ENCODE peak calls at places on chromosomes 12 and 14, in four cellular contexts. One of them, this sample, is unnamed.

GRCh38 chr12:66823857-66824570 is 145.1 kb upstream of the GRIP1 start:
- DNase-seq in transverse colon: no peak
- DNase-seq in HCT116: no peak
- DNase-seq in IMR-90: no peak
- DNase-seq in this sample: no peak

GRCh38 chr14:103504991-103505565 is 17.6 kb downstream of the CKB start:
- DNase-seq in transverse colon: no peak
- DNase-seq in HCT116: no peak
- DNase-seq in IMR-90: no peak
- DNase-seq in this sample: no peak

GRCh38 chr14:99752486-99753121 is 40.6 kb upstream of the EML1 start:
- DNase-seq in transverse colon: no peak
- DNase-seq in HCT116: no peak
- DNase-seq in IMR-90: peak; percentile 76
- DNase-seq in this sample: no peak

GRCh38 chr12:94230357-94230905 is 82.1 kb downstream of the PLXNC1 start:
- DNase-seq in transverse colon: no peak
- DNase-seq in HCT116: no peak
- DNase-seq in IMR-90: peak; percentile 19
- DNase-seq in this sample: no peak

GRCh38 chr12:15726029-15726756 is 63.0 kb downstream of the EPS8 start:
- DNase-seq in transverse colon: no peak
- DNase-seq in HCT116: no peak
- DNase-seq in IMR-90: no peak
- DNase-seq in this sample: peak; percentile 37

GRCh38 chr12:93005928-93006654 is 77.0 kb upstream of the EEA1 start:
- DNase-seq in transverse colon: no peak
- DNase-seq in HCT116: no peak
- DNase-seq in IMR-90: no peak
- DNase-seq in this sample: no peak

GRCh38 chr12:6532927-6533652 is 1.2 kb upstream of the GAPDH start:
- DNase-seq in transverse colon: peak; percentile 73
- DNase-seq in HCT116: no peak
- DNase-seq in IMR-90: peak; percentile 76
- DNase-seq in this sample: peak; percentile 75

GRCh38 chr12:111756196-111756595 is 10.5 kb upstream of the ALDH2 start:
- DNase-seq in transverse colon: no peak
- DNase-seq in HCT116: no peak
- DNase-seq in IMR-90: no peak
- DNase-seq in this sample: no peak

GRCh38 chr12:127282786-127283565 is 984.0 kb upstream of the TMEM132C start:
- DNase-seq in transverse colon: no peak
- DNase-seq in HCT116: no peak
- DNase-seq in IMR-90: no peak
- DNase-seq in this sample: no peak

GRCh38 chr12:69682136-69682755 is 16.9 kb downstream of the BEST3 start:
- DNase-seq in transverse colon: no peak
- DNase-seq in HCT116: no peak
- DNase-seq in IMR-90: no peak
- DNase-seq in this sample: no peak

GRCh38 chr12:109020750-109021380 is at the start of gene SVOP:
- DNase-seq in transverse colon: peak; percentile 70
- DNase-seq in HCT116: peak; percentile 29
- DNase-seq in IMR-90: peak; percentile 76
- DNase-seq in this sample: peak; percentile 49

GRCh38 chr14:54881235-54881760 is 21.3 kb downstream of the GCH1 start:
- DNase-seq in transverse colon: no peak
- DNase-seq in HCT116: no peak
- DNase-seq in IMR-90: peak; percentile 46
- DNase-seq in this sample: no peak

GRCh38 chr12:126873701-126874100 is 1393.3 kb upstream of the TMEM132C start:
- DNase-seq in transverse colon: no peak
- DNase-seq in HCT116: no peak
- DNase-seq in IMR-90: no peak
- DNase-seq in this sample: no peak

GRCh38 chr12:49346659-49347306 is at the start of gene DNAJC22:
- DNase-seq in transverse colon: peak; percentile 38
- DNase-seq in HCT116: no peak
- DNase-seq in IMR-90: no peak
- DNase-seq in this sample: peak; percentile 33

GRCh38 chr12:105860556-105861207 is 278.1 kb downstream of the NUAK1 start:
- DNase-seq in transverse colon: no peak
- DNase-seq in HCT116: no peak
- DNase-seq in IMR-90: no peak
- DNase-seq in this sample: no peak

GRCh38 chr14:23366163-23366921 is 1.4 kb upstream of the EFS start:
- DNase-seq in transverse colon: peak; percentile 42
- DNase-seq in HCT116: no peak
- DNase-seq in IMR-90: peak; percentile 72
- DNase-seq in this sample: no peak

GRCh38 chr14:94914191-94914590 is 144.3 kb upstream of the GSC start:
- DNase-seq in transverse colon: peak; percentile 48
- DNase-seq in HCT116: no peak
- DNase-seq in IMR-90: no peak
- DNase-seq in this sample: no peak

GRCh38 chr12:27305673-27306504 is 26.7 kb upstream of the BMAL2 start:
- DNase-seq in transverse colon: no peak
- DNase-seq in HCT116: peak; percentile 27
- DNase-seq in IMR-90: peak; percentile 65
- DNase-seq in this sample: peak; percentile 34

GRCh38 chr12:111367661-111368221 is 1.2 kb downstream of the PHETA1 start:
- DNase-seq in transverse colon: peak; percentile 78
- DNase-seq in HCT116: no peak
- DNase-seq in IMR-90: peak; percentile 15
- DNase-seq in this sample: peak; percentile 26

GRCh38 chr12:77153706-77154105 is 88.3 kb upstream of the E2F7 start:
- DNase-seq in transverse colon: no peak
- DNase-seq in HCT116: no peak
- DNase-seq in IMR-90: no peak
- DNase-seq in this sample: no peak

GRCh38 chr12:57237653-57237951 is 8.1 kb downstream of the SHMT2 start:
- DNase-seq in transverse colon: no peak
- DNase-seq in HCT116: no peak
- DNase-seq in IMR-90: no peak
- DNase-seq in this sample: no peak

GRCh38 chr12:57239587-57240068 is 10.1 kb downstream of the SHMT2 start:
- DNase-seq in transverse colon: no peak
- DNase-seq in HCT116: no peak
- DNase-seq in IMR-90: no peak
- DNase-seq in this sample: no peak

GRCh38 chr12:57237952-57238853 is 8.7 kb downstream of the SHMT2 start:
- DNase-seq in transverse colon: peak; percentile 29
- DNase-seq in HCT116: no peak
- DNase-seq in IMR-90: no peak
- DNase-seq in this sample: peak; percentile 49

GRCh38 chr12:57240069-57240921 is 10.7 kb downstream of the STAC3 start:
- DNase-seq in transverse colon: peak; percentile 70
- DNase-seq in HCT116: peak; percentile 47
- DNase-seq in IMR-90: peak; percentile 60
- DNase-seq in this sample: peak; percentile 29

GRCh38 chr12:57238854-57239554 is 9.5 kb downstream of the SHMT2 start:
- DNase-seq in transverse colon: peak; percentile 90
- DNase-seq in HCT116: peak; percentile 58
- DNase-seq in IMR-90: peak; percentile 82
- DNase-seq in this sample: peak; percentile 90
- TF ChIP-seq POLR2A in transverse colon: no peak
- TF ChIP-seq POLR2A in HCT116: no peak
- TF ChIP-seq POLR2A in IMR-90: no peak
- TF ChIP-seq POLR2A in this sample: no peak

GRCh38 chr12:57458665-57459054 is 925 bp upstream of the GLI1 start:
- DNase-seq in transverse colon: no peak
- DNase-seq in HCT116: no peak
- DNase-seq in IMR-90: no peak
- DNase-seq in this sample: no peak

GRCh38 chr12:57461326-57461903 is 1.8 kb downstream of the GLI1 start:
- DNase-seq in transverse colon: peak; percentile 78
- DNase-seq in HCT116: no peak
- DNase-seq in IMR-90: peak; percentile 57
- DNase-seq in this sample: peak; percentile 59

GRCh38 chr12:57460457-57461325 is 1.1 kb downstream of the GLI1 start:
- DNase-seq in transverse colon: no peak
- DNase-seq in HCT116: no peak
- DNase-seq in IMR-90: no peak
- DNase-seq in this sample: no peak

GRCh38 chr12:57459750-57460400 is at the start of gene GLI1:
- DNase-seq in transverse colon: no peak
- DNase-seq in HCT116: no peak
- DNase-seq in IMR-90: peak; percentile 28
- DNase-seq in this sample: no peak

GRCh38 chr12:57459055-57459749 is 383 bp upstream of the GLI1 start:
- DNase-seq in transverse colon: peak; percentile 95
- DNase-seq in HCT116: peak; percentile 94
- DNase-seq in IMR-90: peak; percentile 96
- DNase-seq in this sample: peak; percentile 96
- TF ChIP-seq POLR2A in transverse colon: peak; percentile 41
- TF ChIP-seq POLR2A in HCT116: peak; percentile 51
- TF ChIP-seq POLR2A in IMR-90: peak; percentile 62
- TF ChIP-seq POLR2A in this sample: no peak

GRCh38 chr12:113358381-113359132 is at the start of gene PLBD2:
- DNase-seq in transverse colon: peak; percentile 96
- DNase-seq in HCT116: peak; percentile 82
- DNase-seq in IMR-90: peak; percentile 89
- DNase-seq in this sample: peak; percentile 96
- TF ChIP-seq POLR2A in transverse colon: no peak
- TF ChIP-seq POLR2A in HCT116: peak; percentile 18
- TF ChIP-seq POLR2A in IMR-90: peak; percentile 39
- TF ChIP-seq POLR2A in this sample: peak; percentile 38

DNA sequence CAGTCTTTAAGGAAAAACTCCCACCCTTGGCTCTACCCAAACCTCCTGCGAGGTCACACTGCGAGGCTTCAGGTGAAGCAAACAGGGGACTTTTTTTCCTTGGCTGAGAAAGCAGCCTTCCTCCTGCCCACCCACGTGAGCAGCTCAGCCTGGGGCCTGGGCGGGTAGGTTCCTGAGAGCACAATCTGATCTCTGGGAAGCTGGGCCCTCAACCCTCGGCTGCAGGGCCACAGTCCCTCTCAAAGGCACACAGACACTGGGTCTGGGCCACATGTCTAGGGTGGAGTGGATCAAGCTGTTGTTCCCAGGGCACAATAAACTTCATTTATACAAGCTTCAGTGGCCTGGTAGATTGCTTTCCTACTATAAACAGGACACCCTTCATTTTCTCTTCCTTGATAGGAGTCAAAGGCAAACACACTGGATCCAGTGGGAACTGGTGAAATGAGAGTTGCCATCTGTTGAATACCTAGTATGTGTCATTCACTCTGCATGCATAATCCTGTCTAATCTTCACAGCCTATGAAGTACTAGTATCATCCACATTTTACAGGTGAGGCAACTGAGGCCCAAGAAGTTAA is 41.3 kb upstream of the PNMA1 start:
- DNase-seq in transverse colon: peak; percentile 77
- DNase-seq in HCT116: no peak
- DNase-seq in IMR-90: no peak
- DNase-seq in this sample: peak; percentile 80
- TF ChIP-seq POLR2A in transverse colon: peak; percentile 79
- TF ChIP-seq POLR2A in HCT116: no peak
- TF ChIP-seq POLR2A in IMR-90: no peak
- TF ChIP-seq POLR2A in this sample: peak; percentile 84

GRCh38 chr12:8911606-8912268 is 2.6 kb upstream of the PHC1 start:
- DNase-seq in transverse colon: no peak
- DNase-seq in HCT116: no peak
- DNase-seq in IMR-90: no peak
- DNase-seq in this sample: no peak
- TF ChIP-seq POLR2A in transverse colon: no peak
- TF ChIP-seq POLR2A in HCT116: no peak
- TF ChIP-seq POLR2A in IMR-90: no peak
- TF ChIP-seq POLR2A in this sample: no peak

This sample was measured in erythroblast.